ENCODE peak calls at places on chromosomes 3 and 15, in ten cellular contexts. R, U, B, Z, C, Q, H, G, N and K are unnamed samples.

GRCh38 chr3:195028877-195029606 is 241.9 kb downstream of the XXYLT1 start:
- DNase-seq in R (no peak), U (no peak), B (no peak), Z (no peak), C (no peak), Q (no peak), H (no peak), G (no peak), N (no peak), K (no peak)

GRCh38 chr15:31268911-31269784 is 57.5 kb upstream of the KLF13 start:
- DNase-seq in R (no peak), U (no peak), B (no peak), Z (peak), C (peak), Q (no peak), H (no peak), G (no peak), N (no peak), K (peak)

GRCh38 chr15:89836255-89837133 is 21.8 kb upstream of the ANPEP start:
- DNase-seq in R (no peak), U (no peak), B (no peak), Z (no peak), C (no peak), Q (peak), H (peak), G (no peak), N (no peak), K (no peak)

GRCh38 chr3:197487911-197488391 is 67.8 kb downstream of the BDH1 start:
- DNase-seq in R (no peak), U (no peak), B (no peak), Z (no peak), C (no peak), Q (peak), H (peak), G (no peak), N (peak), K (no peak)

GRCh38 chr15:47781527-47781926 is 64.2 kb downstream of the SEMA6D start:
- DNase-seq in R (no peak), U (no peak), B (no peak), Z (no peak), C (no peak), Q (no peak), H (no peak), G (no peak), N (no peak), K (no peak)

GRCh38 chr3:88019024-88019423 is 39.8 kb downstream of the CGGBP1 start:
- DNase-seq in R (no peak), U (no peak), B (no peak), Z (no peak), C (no peak), Q (no peak), H (no peak), G (peak), N (no peak), K (no peak)

GRCh38 chr3:15541371-15541770 is 19.9 kb upstream of the COLQ start:
- DNase-seq in R (no peak), U (no peak), B (no peak), Z (no peak), C (no peak), Q (no peak), H (no peak), G (no peak), N (no peak), K (no peak)

GRCh38 chr3:42300013-42300412 is 34.0 kb upstream of the CCK start:
- DNase-seq in R (peak), U (no peak), B (peak), Z (no peak), C (peak), Q (peak), H (peak), G (peak), N (peak), K (no peak)

GRCh38 chr15:34583399-34584320 is at the start of gene GOLGA8B:
- DNase-seq in R (peak), U (peak), B (peak), Z (peak), C (peak), Q (peak), H (peak), G (peak), N (no peak), K (peak)

GRCh38 chr3:82179291-82179690 is 417.8 kb upstream of the GBE1 start:
- DNase-seq in R (no peak), U (no peak), B (no peak), Z (no peak), C (no peak), Q (no peak), H (no peak), G (no peak), N (no peak), K (no peak)

GRCh38 chr3:29064085-29064484 is 216.8 kb upstream of the RBMS3 start:
- DNase-seq in R (no peak), U (no peak), B (no peak), Z (no peak), C (no peak), Q (no peak), H (no peak), G (no peak), N (peak), K (no peak)

GRCh38 chr3:164360738-164361376 is 717.4 kb downstream of the SI start:
- DNase-seq in R (no peak), U (no peak), B (no peak), Z (no peak), C (no peak), Q (no peak), H (no peak), G (no peak), N (no peak), K (no peak)

GRCh38 chr3:124147429-124147828 is 155.5 kb upstream of the ROPN1 start:
- DNase-seq in R (no peak), U (no peak), B (no peak), Z (no peak), C (no peak), Q (no peak), H (no peak), G (no peak), N (no peak), K (no peak)

GRCh38 chr3:111539351-111540331 is 2.4 kb upstream of the CD96 start:
- DNase-seq in R (peak), U (peak), B (peak), Z (no peak), C (peak), Q (peak), H (peak), G (peak), N (peak), K (peak)

GRCh38 chr15:28123408-28124023 is 24.4 kb upstream of the OCA2 start:
- DNase-seq in R (peak), U (no peak), B (peak), Z (no peak), C (peak), Q (peak), H (peak), G (peak), N (peak), K (no peak)

GRCh38 chr3:44903314-44903713 is 28.9 kb downstream of the TGM4 start:
- DNase-seq in R (no peak), U (no peak), B (no peak), Z (no peak), C (no peak), Q (no peak), H (no peak), G (no peak), N (no peak), K (no peak)

GRCh38 chr3:58015524-58015915 is 7.3 kb downstream of the FLNB start:
- DNase-seq in R (no peak), U (no peak), B (no peak), Z (no peak), C (no peak), Q (no peak), H (no peak), G (no peak), N (no peak), K (no peak)

GRCh38 chr3:42488687-42489086 is 13.8 kb upstream of the VIPR1 start:
- DNase-seq in R (no peak), U (no peak), B (no peak), Z (no peak), C (no peak), Q (no peak), H (no peak), G (no peak), N (no peak), K (peak)

GRCh38 chr15:69292826-69293420 is 5.8 kb upstream of the PAQR5 start:
- DNase-seq in R (no peak), U (no peak), B (no peak), Z (no peak), C (no peak), Q (no peak), H (no peak), G (no peak), N (no peak), K (no peak)

GRCh38 chr3:171281256-171281655 is 178.9 kb downstream of the TNIK start:
- DNase-seq in R (no peak), U (no peak), B (no peak), Z (no peak), C (no peak), Q (no peak), H (no peak), G (no peak), N (no peak), K (no peak)

GRCh38 chr3:42654331-42655201 is 1.1 kb downstream of the ZBTB47 start:
- DNase-seq in R (peak), U (peak), B (no peak), Z (peak), C (peak), Q (no peak), H (peak), G (peak), N (no peak), K (no peak)

GRCh38 chr3:190849607-190850006 is 12.9 kb downstream of the GMNC start:
- DNase-seq in R (no peak), U (no peak), B (no peak), Z (no peak), C (no peak), Q (no peak), H (no peak), G (no peak), N (no peak), K (no peak)

GRCh38 chr3:169664034-169664820 is 715 bp upstream of the MECOM start:
- DNase-seq in R (no peak), U (peak), B (no peak), Z (no peak), C (no peak), Q (no peak), H (no peak), G (no peak), N (no peak), K (no peak)

DNA sequence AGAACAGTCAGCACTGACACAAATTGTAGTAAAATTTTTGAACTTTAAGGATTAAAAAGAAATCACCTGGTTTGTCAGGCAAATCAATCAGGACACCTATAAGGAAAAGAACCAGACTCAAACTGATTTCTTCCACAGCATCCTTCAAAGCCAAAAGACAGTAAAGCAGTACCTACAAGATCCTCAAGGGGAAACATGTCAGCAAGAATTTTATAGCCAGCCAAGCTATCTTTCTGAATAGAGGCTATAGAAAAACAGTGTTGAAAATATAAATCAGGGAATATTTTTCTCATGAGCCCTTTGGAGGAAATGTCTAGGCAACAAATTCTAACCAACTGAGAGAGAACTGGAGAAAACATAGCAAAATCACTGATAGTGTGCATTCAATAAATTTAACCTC is 301.4 kb upstream of the UBE2E2 start:
- DNase-seq in R (no peak), U (no peak), B (no peak), Z (no peak), C (no peak), Q (no peak), H (no peak), G (no peak), N (no peak), K (no peak)
- TF ChIP-seq CTCF in R (peak), U (no peak), B (no peak), Z (no peak), C (no peak), Q (no peak), H (peak), G (no peak), N (no peak), K (peak)

DNA sequence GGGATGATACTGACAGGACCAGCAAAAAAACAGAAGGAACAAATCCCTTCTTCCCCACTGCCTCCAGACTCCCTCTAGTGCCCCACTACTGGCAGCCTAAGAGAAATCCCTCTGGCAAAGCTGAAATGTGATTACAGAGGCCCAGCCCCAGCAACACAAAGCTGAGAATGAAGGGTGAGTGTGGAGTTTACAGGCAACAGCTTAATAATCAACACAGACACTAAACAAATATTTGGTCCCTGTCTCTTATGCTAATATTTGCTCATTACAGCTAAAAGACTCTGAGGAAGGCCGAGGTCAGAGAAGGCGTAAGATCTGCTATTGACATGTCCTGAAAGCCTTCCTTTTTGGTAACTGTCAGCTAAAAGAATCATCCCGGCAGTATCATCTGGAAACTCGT is 308.5 kb upstream of the RASGRP1 start:
- DNase-seq in R (no peak), U (no peak), B (no peak), Z (no peak), C (peak), Q (no peak), H (no peak), G (no peak), N (no peak), K (no peak)
- TF ChIP-seq CTCF in R (peak), U (no peak), B (no peak), Z (no peak), C (no peak), Q (no peak), H (no peak), G (no peak), N (peak), K (peak)

GRCh38 chr3:17310983-17311382 is 426.2 kb downstream of the PLCL2 start:
- DNase-seq in R (no peak), U (no peak), B (no peak), Z (no peak), C (no peak), Q (no peak), H (no peak), G (no peak), N (no peak), K (no peak)

GRCh38 chr3:17304969-17305368 is 420.2 kb downstream of the PLCL2 start:
- DNase-seq in R (no peak), U (no peak), B (no peak), Z (no peak), C (no peak), Q (no peak), H (no peak), G (no peak), N (no peak), K (no peak)

GRCh38 chr3:17302774-17303173 is 418.0 kb downstream of the PLCL2 start:
- DNase-seq in R (no peak), U (no peak), B (no peak), Z (peak), C (no peak), Q (peak), H (peak), G (no peak), N (peak), K (no peak)

GRCh38 chr3:17307482-17307881 is 422.7 kb downstream of the PLCL2 start:
- DNase-seq in R (no peak), U (no peak), B (no peak), Z (no peak), C (no peak), Q (peak), H (peak), G (no peak), N (no peak), K (no peak)

DNA sequence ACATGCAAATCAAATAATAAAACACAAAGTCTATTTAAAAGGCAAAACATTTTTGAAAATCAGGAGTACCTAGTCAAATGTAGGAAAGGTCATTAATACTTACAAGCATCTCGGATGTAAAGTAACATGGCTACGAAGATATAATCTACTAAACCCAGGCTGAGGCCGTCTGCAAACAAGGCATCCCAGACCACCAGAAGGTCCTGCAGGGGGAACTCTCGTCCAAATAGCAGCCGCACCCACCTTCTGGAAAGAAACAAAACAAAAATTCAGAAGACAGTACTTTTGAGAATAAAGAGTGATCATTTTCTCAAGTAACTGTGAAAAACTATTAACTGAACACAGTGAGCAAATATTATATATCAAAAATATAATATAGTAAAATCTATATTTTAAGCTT is 423.1 kb downstream of the PLCL2 start:
- DNase-seq in R (no peak), U (no peak), B (no peak), Z (no peak), C (peak), Q (no peak), H (no peak), G (no peak), N (no peak), K (no peak)
- TF ChIP-seq CTCF in R (no peak), U (no peak), B (no peak), Z (no peak), C (no peak), Q (no peak), H (no peak), G (no peak), N (no peak), K (no peak)

DNA sequence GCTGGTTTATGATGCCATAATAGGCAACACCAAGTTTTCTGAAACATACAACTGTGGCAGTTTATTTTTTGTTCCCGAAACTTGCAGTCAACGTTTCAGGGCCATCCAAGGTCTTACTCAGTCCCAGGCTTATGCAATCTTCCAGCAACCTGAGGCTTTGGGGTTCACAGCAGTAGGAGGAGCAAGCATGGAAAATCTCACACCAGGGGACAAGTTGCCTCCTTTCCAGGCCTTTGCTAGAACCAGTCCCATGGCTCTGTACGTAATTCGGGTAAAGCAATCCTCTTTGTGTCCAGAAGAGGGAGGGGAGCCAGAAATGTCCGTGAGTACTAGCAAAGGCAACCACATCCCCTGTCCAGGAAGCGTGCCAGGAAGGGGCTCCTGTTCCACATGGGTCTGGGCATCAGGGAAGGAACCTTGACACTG is 4.7 kb upstream of the FAM240A start:
- DNase-seq in R (no peak), U (no peak), B (no peak), Z (no peak), C (peak), Q (peak), H (no peak), G (no peak), N (no peak), K (no peak)
- TF ChIP-seq CTCF in R (peak), U (no peak), B (no peak), Z (no peak), C (peak), Q (no peak), H (peak), G (no peak), N (no peak), K (peak)

DNA sequence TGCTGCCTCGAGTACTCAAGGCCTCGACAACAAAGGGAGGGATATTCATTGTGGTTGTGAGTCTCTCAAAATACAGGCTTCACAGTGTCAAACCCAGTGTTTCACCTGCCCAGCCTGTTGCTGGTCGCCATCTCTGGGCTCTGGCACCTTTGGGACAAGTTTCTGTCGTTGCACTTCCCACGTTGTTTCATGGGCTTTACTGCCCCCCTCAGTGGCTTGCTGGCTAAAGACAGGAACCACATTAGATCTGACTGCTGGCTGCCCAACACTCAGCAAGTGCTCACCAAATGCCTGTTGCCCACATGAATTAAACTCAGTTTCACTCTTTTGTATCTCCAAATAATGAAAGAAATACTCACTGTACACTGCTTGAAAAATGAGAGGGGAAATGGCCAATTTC is 27.6 kb downstream of the FOXL2 start:
- DNase-seq in R (no peak), U (no peak), B (no peak), Z (no peak), C (no peak), Q (no peak), H (no peak), G (no peak), N (no peak), K (no peak)
- TF ChIP-seq CTCF in R (no peak), U (no peak), B (no peak), Z (no peak), C (no peak), Q (no peak), H (no peak), G (no peak), N (no peak), K (no peak)

GRCh38 chr3:180679178-180680096 is at the start of gene CCDC39:
- DNase-seq in R (peak), U (peak), B (peak), Z (peak), C (peak), Q (peak), H (peak), G (peak), N (peak), K (peak)
- TF ChIP-seq CTCF in R (no peak), U (no peak), B (no peak), Z (no peak), C (no peak), Q (no peak), H (no peak), G (no peak), N (no peak), K (no peak)

GRCh38 chr3:114450008-114450596 is 156.3 kb downstream of the TIGIT start:
- DNase-seq in R (no peak), U (no peak), B (no peak), Z (no peak), C (no peak), Q (peak), H (no peak), G (no peak), N (no peak), K (no peak)
- TF ChIP-seq CTCF in R (no peak), U (no peak), B (no peak), Z (peak), C (no peak), Q (no peak), H (no peak), G (no peak), N (no peak), K (no peak)

DNA sequence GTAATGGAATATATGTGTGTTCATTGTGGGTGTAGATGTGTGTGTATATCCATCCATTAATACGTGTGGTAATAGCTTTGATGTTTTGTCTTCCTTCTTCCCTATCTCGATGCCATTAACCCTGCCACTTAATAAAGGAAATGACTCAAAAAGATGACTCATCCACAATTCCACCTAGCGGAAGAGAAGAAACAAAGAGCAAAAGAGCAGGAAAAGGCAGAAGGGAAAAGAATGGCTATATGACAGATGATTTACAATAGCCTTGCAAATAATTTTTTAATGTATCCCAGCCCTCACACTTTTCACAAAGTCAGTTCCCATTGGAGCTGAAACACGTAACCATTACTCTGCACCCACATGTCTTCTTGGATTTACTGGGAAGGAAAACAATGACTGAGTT is 197.1 kb downstream of the KCNAB1 start:
- DNase-seq in R (no peak), U (no peak), B (no peak), Z (no peak), C (no peak), Q (peak), H (peak), G (no peak), N (peak), K (no peak)
- TF ChIP-seq CTCF in R (no peak), U (no peak), B (no peak), Z (no peak), C (no peak), Q (no peak), H (no peak), G (no peak), N (no peak), K (no peak)